ENCODE peak calls at places on chromosomes 13 and 19, in six cellular contexts. M is K562, F is HCT116, A is neural progenitor cell, N is testis, P is upper lobe of left lung. Y is an unnamed sample.

GRCh38 chr19:4369109-4369887 is 25.9 kb downstream of the MPND start:
- DNase-seq in P (peak; percentile 84), N (peak; percentile 37), F (no peak), A (peak; percentile 43), M (peak; percentile 63), Y (peak; percentile 81)

GRCh38 chr13:50208826-50209335 is 193.6 kb downstream of the KCNRG start:
- DNase-seq in A (peak; percentile 42), F (no peak), P (peak; percentile 77), M (peak; percentile 89), N (peak; percentile 36), Y (no peak)

GRCh38 chr13:29594310-29594709 is 1.2 kb downstream of the SLC7A1 start:
- DNase-seq in A (peak; percentile 52), N (peak; percentile 49), F (no peak), P (peak; percentile 42), M (peak; percentile 49), Y (peak; percentile 58)

GRCh38 chr13:108267338-108267737 is 2.2 kb upstream of the TNFSF13B start:
- DNase-seq in F (no peak), N (no peak), M (no peak), A (no peak), P (peak; percentile 32), Y (no peak)

GRCh38 chr19:2476451-2477140 is 669 bp downstream of the GADD45B start:
- DNase-seq in N (peak; percentile 41), M (no peak), A (peak; percentile 73), P (peak; percentile 51), F (no peak), Y (peak; percentile 64)

GRCh38 chr13:103277099-103277498 is 210.9 kb upstream of the SLC10A2 start:
- DNase-seq in M (no peak), F (no peak), A (no peak), N (no peak), P (no peak), Y (no peak)

GRCh38 chr13:39836038-39836437 is 180.6 kb downstream of the COG6 start:
- DNase-seq in M (no peak), P (no peak), F (no peak), A (no peak), N (no peak), Y (no peak)

GRCh38 chr13:95533545-95534135 is 18.9 kb upstream of the CLDN10 start:
- DNase-seq in M (no peak), F (no peak), P (no peak), A (peak; percentile 44), N (no peak), Y (no peak)

GRCh38 chr13:20161275-20161950 is 561 bp upstream of the GJA3 start:
- DNase-seq in N (peak; percentile 61), P (no peak), A (peak; percentile 53), F (no peak), M (no peak), Y (peak; percentile 77)

GRCh38 chr13:106865706-106866288 is 297.9 kb upstream of the ARGLU1 start:
- DNase-seq in N (no peak), P (no peak), F (no peak), A (no peak), M (no peak), Y (no peak)

GRCh38 chr19:54451331-54451871 is 2.4 kb downstream of the LENG8 start:
- DNase-seq in P (no peak), A (no peak), F (no peak), M (no peak), N (no peak), Y (no peak)

GRCh38 chr13:114078501-114079451 is 53.6 kb downstream of the RASA3 start:
- DNase-seq in N (no peak), A (no peak), P (peak; percentile 20), F (no peak), M (no peak), Y (no peak)

GRCh38 chr19:801861-802496 is 4.7 kb downstream of the PTBP1 start:
- DNase-seq in M (no peak), P (peak; percentile 74), N (peak; percentile 72), F (no peak), A (no peak), Y (no peak)

GRCh38 chr19:804419-805160 is 7.3 kb downstream of the PTBP1 start:
- DNase-seq in P (no peak), F (no peak), N (no peak), M (no peak), A (no peak), Y (no peak)

GRCh38 chr19:803686-804418 is 6.6 kb downstream of the PTBP1 start:
- DNase-seq in N (no peak), A (no peak), P (no peak), F (no peak), M (no peak), Y (no peak)

GRCh38 chr19:802497-802887 is 5.2 kb downstream of the PTBP1 start:
- DNase-seq in P (no peak), A (peak; percentile 35), M (no peak), F (no peak), N (no peak), Y (no peak)

DNA sequence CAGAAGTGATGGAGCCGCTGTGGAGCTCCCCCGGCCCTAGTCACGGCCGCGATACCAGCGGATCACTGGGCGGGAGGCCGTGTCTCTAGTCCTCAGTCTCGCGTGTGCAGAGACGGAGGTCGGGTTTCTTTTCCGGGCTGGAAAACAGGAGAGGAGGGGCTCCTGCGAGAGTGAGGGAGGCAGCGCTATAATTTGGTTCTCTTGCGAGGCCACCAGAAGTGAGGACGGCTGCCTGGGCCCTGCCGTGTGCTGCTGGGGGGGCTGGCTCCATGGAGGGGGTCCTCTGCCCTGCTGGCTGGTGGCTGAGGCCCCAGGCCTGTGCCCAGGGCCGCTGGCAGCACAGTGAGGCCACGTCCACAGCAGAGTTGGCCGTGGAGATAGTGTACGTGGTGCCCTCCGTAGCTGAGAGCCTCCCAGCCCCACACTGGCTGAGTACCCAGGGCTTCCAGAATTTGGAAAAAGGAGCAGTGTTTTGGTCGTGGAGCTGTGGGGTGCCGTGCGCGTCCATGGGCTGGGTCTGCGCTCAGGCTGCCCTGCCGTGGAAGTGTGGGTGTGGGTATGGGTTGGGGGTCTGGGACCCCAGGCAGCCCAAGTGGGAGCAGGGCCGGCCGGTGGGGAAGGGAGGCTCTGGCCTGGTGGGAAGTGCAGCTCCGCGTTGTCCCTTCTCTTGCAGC is 5.8 kb downstream of the PTBP1 start:
- DNase-seq in A (no peak), P (no peak), N (no peak), F (no peak), M (no peak), Y (no peak)
- H3K4me1 ChIP-seq in A (peaks cover 39% of the 10 kb centered on the region), P (peaks cover 51% of the 10 kb centered on the region), N (peaks cover 60% of the 10 kb centered on the region), F (peaks cover 30% of the 10 kb centered on the region), M (peaks cover 22% of the 10 kb centered on the region), Y (peaks cover 46% of the 10 kb centered on the region)

GRCh38 chr19:16117594-16118033 is 5.9 kb downstream of the RAB8A start:
- DNase-seq in N (no peak), M (no peak), A (no peak), F (no peak), P (no peak), Y (no peak)
- H3K27ac ChIP-seq in N (no peak overlapping the region), M (no peak overlapping the region), A (no peak overlapping the region), F (peak overlapping the region; percentile 22), P (peak overlapping the region; percentile 66), Y (no peak overlapping the region)

GRCh38 chr19:38700350-38700932 is 43.8 kb downstream of the CAPN12 start:
- DNase-seq in N (no peak), P (no peak), M (no peak), F (no peak), A (no peak), Y (no peak)
- H3K4me1 ChIP-seq in N (peaks cover 16% of the 10 kb centered on the region), P (peaks cover 75% of the 10 kb centered on the region), M (no peaks in the 10 kb centered on the region), F (peaks cover 28% of the 10 kb centered on the region), A (peaks cover 16% of the 10 kb centered on the region), Y (peaks cover 3% of the 10 kb centered on the region)

GRCh38 chr13:111175948-111176347 is 60.8 kb downstream of the ARHGEF7 start:
- DNase-seq in N (no peak), P (no peak), F (no peak), M (peak; percentile 47), A (no peak), Y (no peak)

GRCh38 chr13:111177081-111177711 is 62.1 kb downstream of the ARHGEF7 start:
- DNase-seq in M (no peak), F (no peak), P (peak; percentile 47), N (no peak), A (no peak), Y (peak; percentile 55)

GRCh38 chr13:111174377-111174776 is 59.3 kb downstream of the ARHGEF7 start:
- DNase-seq in A (no peak), N (no peak), P (no peak), M (no peak), F (no peak), Y (no peak)

GRCh38 chr13:111176421-111176820 is 61.3 kb downstream of the ARHGEF7 start:
- DNase-seq in M (no peak), F (no peak), N (no peak), P (no peak), A (no peak), Y (no peak)

GRCh38 chr13:111175372-111175771 is 60.3 kb downstream of the ARHGEF7 start:
- DNase-seq in A (peak; percentile 27), N (no peak), F (no peak), M (no peak), P (no peak), Y (no peak)
- H3K27ac ChIP-seq in A (no peak overlapping the region), N (no peak overlapping the region), F (no peak overlapping the region), M (peak overlapping the region; percentile 15), P (peak overlapping the region; percentile 16), Y (no peak overlapping the region)